ENCODE peak calls at places on chromosomes 6 and 20, in five cellular contexts. One of them, this sample, is unnamed. For H3K27me3, the result is how much of the 10 kb centered on the place peaks cover.

GRCh38 chr20:10524643-10525042 is 89.5 kb downstream of the SLX4IP start:
- DNase-seq in cardiac muscle cell: no peak
- DNase-seq in ascending aorta: no peak
- DNase-seq in transverse colon: no peak
- DNase-seq in CD8-positive, alpha-beta T cell: no peak
- DNase-seq in this sample: peak

GRCh38 chr6:95815389-95816056 is 200.3 kb upstream of the FUT9 start:
- DNase-seq in cardiac muscle cell: no peak
- DNase-seq in ascending aorta: no peak
- DNase-seq in transverse colon: no peak
- DNase-seq in CD8-positive, alpha-beta T cell: no peak
- DNase-seq in this sample: no peak

GRCh38 chr20:3674995-3675900 is 6.6 kb downstream of the ADAM33 start:
- DNase-seq in cardiac muscle cell: no peak
- DNase-seq in ascending aorta: no peak
- DNase-seq in transverse colon: no peak
- DNase-seq in CD8-positive, alpha-beta T cell: no peak
- DNase-seq in this sample: no peak

GRCh38 chr6:129493396-129493902 is 216.5 kb downstream of the ARHGAP18 start:
- DNase-seq in cardiac muscle cell: no peak
- DNase-seq in ascending aorta: no peak
- DNase-seq in transverse colon: no peak
- DNase-seq in CD8-positive, alpha-beta T cell: no peak
- DNase-seq in this sample: peak

GRCh38 chr6:155524249-155524651 is 68.6 kb upstream of the NOX3 start:
- DNase-seq in cardiac muscle cell: peak
- DNase-seq in ascending aorta: no peak
- DNase-seq in transverse colon: no peak
- DNase-seq in CD8-positive, alpha-beta T cell: no peak
- DNase-seq in this sample: peak

GRCh38 chr6:135115411-135116293 is 61.0 kb upstream of the HBS1L start:
- DNase-seq in cardiac muscle cell: peak
- DNase-seq in ascending aorta: no peak
- DNase-seq in transverse colon: no peak
- DNase-seq in CD8-positive, alpha-beta T cell: no peak
- DNase-seq in this sample: no peak

GRCh38 chr20:58008413-58008812 is 220.0 kb downstream of the ANKRD60 start:
- DNase-seq in cardiac muscle cell: no peak
- DNase-seq in ascending aorta: no peak
- DNase-seq in transverse colon: no peak
- DNase-seq in CD8-positive, alpha-beta T cell: no peak
- DNase-seq in this sample: no peak

GRCh38 chr6:159170999-159171712 is 2.0 kb downstream of the FNDC1 start:
- DNase-seq in cardiac muscle cell: peak
- DNase-seq in ascending aorta: peak
- DNase-seq in transverse colon: no peak
- DNase-seq in CD8-positive, alpha-beta T cell: no peak
- DNase-seq in this sample: peak

GRCh38 chr6:150975136-150975535 is 109.6 kb downstream of the MTHFD1L start:
- DNase-seq in cardiac muscle cell: no peak
- DNase-seq in ascending aorta: no peak
- DNase-seq in transverse colon: no peak
- DNase-seq in CD8-positive, alpha-beta T cell: no peak
- DNase-seq in this sample: no peak

DNA sequence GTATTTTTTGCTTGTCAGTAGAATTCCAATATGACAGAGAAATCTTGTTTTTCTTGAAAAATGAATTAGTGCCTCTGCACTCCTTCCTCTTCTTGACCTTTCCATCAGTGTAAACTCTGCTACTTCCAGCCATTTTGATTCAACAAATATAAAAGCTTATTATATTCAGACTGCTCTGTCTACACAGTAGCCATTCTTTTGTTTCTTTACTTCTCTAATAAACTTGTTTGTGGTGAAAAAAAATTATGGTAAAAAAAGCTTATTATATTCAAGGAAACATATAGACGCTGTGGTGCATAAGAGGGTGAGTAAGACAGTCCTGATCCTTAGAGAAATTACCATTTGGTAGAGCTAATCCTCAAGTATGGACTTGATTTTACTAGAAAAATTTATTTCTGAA is 11.6 kb downstream of the CAGE1 start:
- DNase-seq in cardiac muscle cell: no peak
- DNase-seq in ascending aorta: no peak
- DNase-seq in transverse colon: no peak
- DNase-seq in CD8-positive, alpha-beta T cell: no peak
- DNase-seq in this sample: no peak
- H3K27me3 ChIP-seq in cardiac muscle cell: under half
- H3K27me3 ChIP-seq in ascending aorta: under half
- H3K27me3 ChIP-seq in transverse colon: under half
- H3K27me3 ChIP-seq in CD8-positive, alpha-beta T cell: under half
- H3K27me3 ChIP-seq in this sample: under half

GRCh38 chr6:3762852-3763251 is 11.3 kb upstream of the PXDC1 start:
- DNase-seq in cardiac muscle cell: no peak
- DNase-seq in ascending aorta: peak
- DNase-seq in transverse colon: no peak
- DNase-seq in CD8-positive, alpha-beta T cell: no peak
- DNase-seq in this sample: no peak
- H3K4me3 ChIP-seq in cardiac muscle cell: no peak
- H3K4me3 ChIP-seq in ascending aorta: no peak
- H3K4me3 ChIP-seq in transverse colon: no peak
- H3K4me3 ChIP-seq in CD8-positive, alpha-beta T cell: no peak
- H3K4me3 ChIP-seq in this sample: no peak

DNA sequence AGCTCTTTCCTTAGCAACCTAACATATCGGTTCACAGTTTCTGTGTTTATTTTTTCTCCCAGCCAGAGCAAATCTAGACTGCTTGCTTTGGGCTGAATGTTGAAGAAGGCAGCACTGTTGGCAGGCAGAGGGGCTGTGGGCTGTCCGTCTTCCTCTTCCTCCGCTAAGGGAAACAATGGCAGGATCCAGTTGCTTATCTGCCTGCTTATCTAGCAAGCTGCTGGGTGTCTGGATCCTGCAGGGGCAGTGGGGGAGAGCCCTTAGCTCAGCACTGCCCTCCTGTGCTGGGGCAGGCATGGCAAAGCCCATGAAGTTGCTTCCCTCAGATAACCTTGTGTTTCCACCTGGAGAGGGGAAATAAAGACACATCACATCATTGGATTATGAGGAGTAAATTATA is 92.7 kb upstream of the CD93 start:
- DNase-seq in cardiac muscle cell: peak
- DNase-seq in ascending aorta: peak
- DNase-seq in transverse colon: no peak
- DNase-seq in CD8-positive, alpha-beta T cell: no peak
- DNase-seq in this sample: no peak
- TF ChIP-seq CTCF in cardiac muscle cell: peak
- TF ChIP-seq CTCF in ascending aorta: no peak
- TF ChIP-seq CTCF in transverse colon: no peak
- TF ChIP-seq CTCF in CD8-positive, alpha-beta T cell: no peak
- TF ChIP-seq CTCF in this sample: peak

GRCh38 chr6:167467793-167468431 is 143.0 kb downstream of the TTLL2 start:
- DNase-seq in cardiac muscle cell: no peak
- DNase-seq in ascending aorta: no peak
- DNase-seq in transverse colon: no peak
- DNase-seq in CD8-positive, alpha-beta T cell: no peak
- DNase-seq in this sample: no peak
- H3K27me3 ChIP-seq in cardiac muscle cell: under half
- H3K27me3 ChIP-seq in ascending aorta: under half
- H3K27me3 ChIP-seq in transverse colon: under half
- H3K27me3 ChIP-seq in CD8-positive, alpha-beta T cell: under half
- H3K27me3 ChIP-seq in this sample: under half

GRCh38 chr6:149080511-149080910 is 237.0 kb upstream of the TAB2 start:
- DNase-seq in cardiac muscle cell: no peak
- DNase-seq in ascending aorta: no peak
- DNase-seq in transverse colon: no peak
- DNase-seq in CD8-positive, alpha-beta T cell: no peak
- DNase-seq in this sample: no peak
- H3K4me3 ChIP-seq in cardiac muscle cell: no peak
- H3K4me3 ChIP-seq in ascending aorta: no peak
- H3K4me3 ChIP-seq in transverse colon: no peak
- H3K4me3 ChIP-seq in CD8-positive, alpha-beta T cell: no peak
- H3K4me3 ChIP-seq in this sample: no peak

GRCh38 chr6:167669870-167670802 is 156.6 kb upstream of the AFDN start:
- DNase-seq in cardiac muscle cell: no peak
- DNase-seq in ascending aorta: no peak
- DNase-seq in transverse colon: no peak
- DNase-seq in CD8-positive, alpha-beta T cell: no peak
- DNase-seq in this sample: no peak

GRCh38 chr6:167673951-167674350 is 152.8 kb upstream of the AFDN start:
- DNase-seq in cardiac muscle cell: peak
- DNase-seq in ascending aorta: no peak
- DNase-seq in transverse colon: no peak
- DNase-seq in CD8-positive, alpha-beta T cell: no peak
- DNase-seq in this sample: no peak

GRCh38 chr6:167672738-167673137 is 154.0 kb upstream of the AFDN start:
- DNase-seq in cardiac muscle cell: no peak
- DNase-seq in ascending aorta: no peak
- DNase-seq in transverse colon: no peak
- DNase-seq in CD8-positive, alpha-beta T cell: no peak
- DNase-seq in this sample: no peak

GRCh38 chr6:167670938-167671338 is 155.8 kb upstream of the AFDN start:
- DNase-seq in cardiac muscle cell: no peak
- DNase-seq in ascending aorta: no peak
- DNase-seq in transverse colon: no peak
- DNase-seq in CD8-positive, alpha-beta T cell: no peak
- DNase-seq in this sample: no peak

DNA sequence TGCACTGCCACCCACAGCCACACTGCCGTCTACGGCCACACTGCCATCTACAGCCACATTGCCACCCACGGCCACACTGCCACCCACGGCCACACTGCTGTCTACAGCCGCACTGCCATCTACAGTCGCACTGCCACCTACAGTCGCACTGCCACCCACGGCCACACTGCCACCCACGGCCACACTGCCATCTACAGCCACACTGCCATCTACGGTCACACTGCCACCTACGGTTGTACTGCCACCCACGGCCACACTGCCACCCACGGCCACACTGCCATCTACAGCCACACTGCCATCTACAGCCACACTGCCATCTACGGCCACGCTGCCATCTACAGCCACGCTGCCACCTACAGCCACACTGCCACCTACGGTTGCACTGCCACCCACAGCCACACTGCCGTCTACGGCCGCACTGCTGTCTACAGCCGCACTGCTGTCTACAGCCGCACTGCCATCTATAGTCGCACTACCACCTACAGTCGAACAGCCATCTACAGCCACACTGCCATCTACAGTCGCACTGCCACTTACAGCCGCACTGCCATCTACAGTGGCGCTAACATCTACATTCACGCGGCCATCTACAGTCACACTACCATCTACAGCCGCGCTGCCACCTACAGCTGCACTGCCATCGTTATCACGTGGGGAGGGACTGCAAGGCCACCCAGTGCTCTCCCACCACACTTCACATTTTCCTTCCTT is 154.6 kb upstream of the AFDN start:
- DNase-seq in cardiac muscle cell: no peak
- DNase-seq in ascending aorta: no peak
- DNase-seq in transverse colon: no peak
- DNase-seq in CD8-positive, alpha-beta T cell: no peak
- DNase-seq in this sample: no peak
- TF ChIP-seq CTCF in cardiac muscle cell: no peak
- TF ChIP-seq CTCF in ascending aorta: no peak
- TF ChIP-seq CTCF in transverse colon: no peak
- TF ChIP-seq CTCF in CD8-positive, alpha-beta T cell: no peak
- TF ChIP-seq CTCF in this sample: no peak

DNA sequence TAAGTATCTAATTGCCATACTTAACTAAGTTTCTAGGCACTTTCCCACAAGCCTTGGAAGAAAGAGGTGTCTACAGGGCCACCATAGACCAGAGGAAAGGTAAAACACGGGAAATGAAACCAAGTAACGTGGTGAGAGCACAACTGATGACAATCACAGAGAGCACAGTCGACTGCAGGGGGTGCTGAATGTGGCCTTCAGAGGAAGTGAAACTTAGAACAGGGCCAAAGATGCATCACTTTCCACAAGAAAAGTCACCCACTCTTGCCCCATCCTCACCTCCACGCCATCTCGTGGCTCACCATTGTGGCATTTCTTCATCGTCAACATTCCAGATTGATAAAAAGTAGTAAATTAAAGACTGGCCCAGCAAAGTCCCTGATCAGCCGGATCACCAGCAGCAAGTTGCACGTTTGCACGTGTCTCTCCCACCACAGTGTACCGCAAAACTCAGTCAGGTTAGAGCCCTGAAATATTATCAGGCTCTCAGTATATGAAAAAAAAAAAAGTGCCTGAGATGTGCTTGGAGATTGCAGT is 31.4 kb downstream of the HIVEP2 start:
- DNase-seq in cardiac muscle cell: no peak
- DNase-seq in ascending aorta: peak
- DNase-seq in transverse colon: peak
- DNase-seq in CD8-positive, alpha-beta T cell: peak
- DNase-seq in this sample: no peak
- H3K27me3 ChIP-seq in cardiac muscle cell: under half
- H3K27me3 ChIP-seq in ascending aorta: under half
- H3K27me3 ChIP-seq in transverse colon: under half
- H3K27me3 ChIP-seq in CD8-positive, alpha-beta T cell: under half
- H3K27me3 ChIP-seq in this sample: under half

This sample was measured in bronchial epithelial cell.